ENCODE peak calls at places on chromosomes 5 and 9, in seven cellular contexts. M, H, S, D, B, O and V are unnamed samples.

GRCh38 chr5:88551724-88552345 is 283.2 kb upstream of the TMEM161B start:
- DNase-seq in D (no peak), H (no peak), S (no peak), B (no peak), M (no peak), O (no peak), V (no peak)

GRCh38 chr5:149749481-149750365 is 19.6 kb downstream of the PPARGC1B start:
- DNase-seq in H (no peak), O (no peak), B (no peak), D (no peak), S (no peak), M (no peak), V (no peak)

GRCh38 chr9:115733736-115734135 is 419.9 kb upstream of the PAPPA start:
- DNase-seq in S (no peak), H (no peak), O (no peak), M (no peak), D (no peak), B (no peak), V (no peak)

GRCh38 chr5:62886603-62887315 is 308.1 kb downstream of the LRRC70 start:
- DNase-seq in H (no peak), B (no peak), O (no peak), S (no peak), M (no peak), D (no peak), V (no peak)

GRCh38 chr5:138601444-138601843 is 26.2 kb upstream of the HSPA9 start:
- DNase-seq in B (peak), O (peak), D (peak), S (no peak), H (no peak), M (no peak), V (no peak)

GRCh38 chr9:81321551-81321950 is 367.8 kb downstream of the TLE1 start:
- DNase-seq in H (no peak), S (no peak), M (no peak), B (no peak), D (no peak), O (no peak), V (no peak)

GRCh38 chr9:133759946-133760345 is 21.8 kb upstream of the SARDH start:
- DNase-seq in M (no peak), O (no peak), H (peak), S (no peak), D (no peak), B (peak), V (peak)

GRCh38 chr5:134837530-134838181 is 8.1 kb upstream of the C5orf24 start:
- DNase-seq in D (no peak), H (no peak), B (no peak), M (no peak), O (peak), S (no peak), V (no peak)

GRCh38 chr9:17063535-17064135 is 71.2 kb upstream of the CNTLN start:
- DNase-seq in O (no peak), M (no peak), S (no peak), B (no peak), D (no peak), H (no peak), V (no peak)

GRCh38 chr9:8857330-8858249 is 1058.0 kb upstream of the DMAC1 start:
- DNase-seq in B (peak), O (peak), H (peak), D (peak), S (no peak), M (no peak), V (peak)

GRCh38 chr5:181187500-181188213 is 17.3 kb downstream of the TRIM7 start:
- DNase-seq in D (peak), B (peak), M (no peak), S (peak), O (peak), H (peak), V (peak)

GRCh38 chr5:111282798-111283197 is 58.6 kb downstream of the CAMK4 start:
- DNase-seq in O (no peak), M (no peak), B (no peak), H (no peak), D (no peak), S (no peak), V (no peak)
- TF ChIP-seq POLR2AphosphoS5 in O (no peak), M (no peak), B (no peak), H (no peak), D (no peak), S (no peak), V (no peak)

DNA sequence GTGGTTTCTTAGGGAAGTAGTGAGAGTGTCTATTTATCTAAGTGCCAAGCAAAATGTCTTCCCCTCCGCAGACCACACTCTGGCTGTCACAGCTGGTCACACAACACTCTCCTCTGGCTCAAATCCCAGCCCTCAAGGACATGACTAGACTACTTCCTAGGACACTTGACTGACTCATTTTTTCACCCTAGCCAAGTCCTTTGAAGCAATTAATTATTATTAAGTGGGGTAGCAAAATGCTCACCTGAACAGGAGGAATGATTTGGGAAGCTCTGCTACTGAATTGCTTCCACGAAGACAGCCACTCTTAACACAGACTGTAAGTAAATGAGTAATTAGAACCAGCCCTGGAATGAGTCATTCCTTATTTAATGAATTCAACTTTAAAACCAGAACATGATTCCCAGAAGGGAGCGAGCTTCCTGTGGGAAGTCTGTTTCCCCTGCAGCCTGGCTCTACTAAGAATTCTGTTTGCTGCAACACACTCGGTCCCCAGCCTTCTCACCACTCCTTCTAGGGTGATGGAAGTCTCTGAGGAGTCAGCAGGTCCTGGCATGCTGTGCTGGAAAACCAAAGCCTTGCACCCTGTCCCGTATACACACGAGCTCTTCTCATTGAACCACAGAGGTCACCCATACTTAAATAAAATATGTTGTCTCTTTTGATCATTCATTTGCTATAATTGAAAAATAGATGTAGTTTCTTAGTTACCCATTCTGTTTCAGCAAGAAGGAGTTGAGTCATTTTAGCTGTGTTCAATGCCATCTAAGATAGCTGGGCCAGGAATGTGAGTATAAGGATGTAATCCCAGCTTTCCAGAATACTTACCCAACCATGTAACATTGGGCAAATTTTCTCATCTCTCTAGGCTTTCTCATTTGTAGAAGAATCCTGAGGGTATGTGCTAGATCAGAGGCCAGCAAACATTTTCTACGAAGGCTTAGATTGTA is 218.6 kb upstream of the RASEF start:
- DNase-seq in S (no peak), B (no peak), D (no peak), O (no peak), M (no peak), H (no peak), V (no peak)
- H3K4me3 ChIP-seq in S (no peak), B (no peak), D (no peak), O (no peak), M (no peak), H (no peak), V (no peak)

DNA sequence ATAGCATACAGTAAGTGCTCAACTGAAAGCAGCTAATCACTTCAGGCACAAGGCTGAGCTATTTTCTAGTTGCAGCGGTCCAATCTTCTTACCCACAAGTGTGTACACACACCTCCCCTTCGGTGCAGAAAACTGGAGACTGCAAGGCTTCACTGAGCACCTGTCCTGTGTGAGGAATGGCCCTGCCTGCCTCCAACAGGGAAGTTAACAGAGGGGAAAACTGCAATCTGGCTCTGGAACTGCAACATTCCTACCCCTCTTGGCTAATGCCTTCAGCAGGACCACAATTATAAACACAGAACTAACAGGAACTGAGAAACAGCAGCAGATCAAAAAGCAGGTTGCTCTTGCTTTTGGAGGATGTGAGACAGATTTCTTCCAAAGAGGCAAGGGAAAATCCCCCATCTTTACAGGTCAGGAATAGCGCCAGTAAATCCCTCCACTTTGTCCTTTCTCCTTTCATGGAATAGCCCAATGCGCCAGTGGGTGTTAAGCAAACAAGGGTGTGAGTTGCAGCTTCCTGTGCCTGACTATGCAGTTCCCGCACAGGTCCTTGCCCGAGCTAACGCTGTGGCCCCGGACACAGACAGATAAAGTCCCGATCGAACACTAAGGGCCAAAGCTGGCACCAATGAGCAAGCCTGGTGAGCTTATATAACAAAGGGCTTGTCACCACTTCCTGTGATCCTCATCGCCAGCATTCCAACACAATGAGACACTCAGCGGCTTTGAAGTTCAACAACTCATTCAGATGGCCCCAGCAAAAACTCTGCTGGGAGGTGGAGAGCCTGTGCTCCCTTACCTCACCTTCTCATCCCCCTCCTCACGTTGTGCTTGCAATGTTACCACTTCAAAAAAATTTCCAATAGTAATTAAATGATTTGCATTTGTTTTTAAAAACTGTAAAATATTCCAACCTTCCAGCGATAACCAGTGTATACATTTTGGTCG is 21.5 kb downstream of the SHB start:
- DNase-seq in S (peak), B (no peak), D (peak), H (peak), O (peak), M (no peak), V (no peak)
- TF ChIP-seq POLR2A in S (no peak), B (no peak), D (no peak), H (no peak), O (peak), M (no peak), V (no peak)

DNA sequence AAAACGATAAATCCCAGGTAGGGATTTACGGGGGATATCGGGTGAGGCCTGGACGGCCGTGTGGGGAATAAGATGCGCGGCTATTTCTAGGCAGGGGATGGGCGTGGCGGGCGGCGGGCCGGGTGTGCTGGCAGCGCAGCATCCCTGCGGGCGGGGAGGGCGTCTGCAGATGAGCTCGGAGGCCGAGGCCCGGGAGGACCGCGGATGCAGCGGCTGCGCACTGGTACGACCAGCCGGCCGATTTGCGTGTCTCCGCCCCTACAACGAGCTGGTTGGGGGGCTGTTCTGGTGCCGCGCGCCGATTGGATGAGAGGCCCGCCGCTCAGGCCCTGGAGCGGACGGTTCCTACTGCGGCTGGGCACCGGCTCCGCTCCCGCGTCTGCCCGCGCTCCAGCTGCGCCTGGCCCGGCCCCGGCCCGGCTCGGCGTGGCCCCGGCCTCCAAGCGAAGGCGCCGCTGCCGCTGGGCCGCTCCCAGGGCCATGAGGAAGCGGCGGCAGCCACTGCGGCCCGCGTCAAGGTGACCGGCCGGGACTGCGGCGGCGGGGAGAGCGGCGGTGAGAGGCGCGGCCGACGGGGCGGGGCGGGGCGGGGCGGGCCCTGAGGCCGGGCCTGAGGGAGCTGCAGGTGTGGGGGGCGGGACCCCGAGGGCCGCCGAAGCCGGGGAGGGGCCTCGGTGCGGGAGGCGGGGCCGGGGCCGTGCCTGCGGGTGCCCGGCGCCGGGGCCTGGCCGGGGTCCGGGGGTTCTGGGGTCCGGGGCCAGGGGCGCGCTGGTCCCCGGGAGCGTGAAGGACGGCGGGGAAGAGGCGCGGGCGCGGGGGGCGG is at the start of gene RALGPS1:
- DNase-seq in O (peak), B (peak), M (peak), H (peak), D (peak), S (peak), V (peak)
- TF ChIP-seq POLR2AphosphoS5 in O (peak), B (peak), M (no peak), H (no peak), D (peak), S (no peak), V (peak)